ENCODE peak calls at places on chromosomes 11 and 22, in five cellular contexts. C is mesenchymal stem cell, S is transverse colon, R is HAP-1, Q is A549. I is an unnamed sample.

GRCh38 chr11:69694781-69695180 is 9.0 kb downstream of the FGF19 start:
- DNase-seq in C (no peak), S (no peak), R (no peak), Q (no peak), I (peak; percentile 55)

GRCh38 chr22:31719850-31720471 is 30.0 kb downstream of the PRR14L start:
- DNase-seq in C (no peak), S (no peak), R (no peak), Q (no peak), I (no peak)

GRCh38 chr11:117197516-117198456 is 1.4 kb upstream of the TAGLN start:
- DNase-seq in C (no peak), S (peak; percentile 71), R (peak; percentile 46), Q (no peak), I (peak; percentile 61)

GRCh38 chr22:38766076-38766777 is 10.4 kb upstream of the SUN2 start:
- DNase-seq in C (peak; percentile 78), S (peak; percentile 78), R (peak; percentile 81), Q (peak; percentile 90), I (no peak)

GRCh38 chr11:100709233-100709999 is 22.3 kb downstream of the ARHGAP42 start:
- DNase-seq in C (peak; percentile 45), S (no peak), R (no peak), Q (no peak), I (no peak)

GRCh38 chr11:64872790-64873488 is 5.5 kb downstream of the EHD1 start:
- DNase-seq in C (no peak), S (peak; percentile 38), R (no peak), Q (no peak), I (no peak)

GRCh38 chr11:69442807-69443137 is 38.7 kb upstream of the LINC01488 start:
- DNase-seq in C (peak; percentile 96), S (no peak), R (no peak), Q (no peak), I (peak; percentile 66)

GRCh38 chr22:30526656-30527055 is 19.9 kb downstream of the SEC14L6 start:
- DNase-seq in C (no peak), S (no peak), R (no peak), Q (no peak), I (no peak)

GRCh38 chr11:1936781-1937615 is 10.1 kb upstream of the MRPL23 start:
- DNase-seq in C (no peak), S (no peak), R (no peak), Q (no peak), I (no peak)

GRCh38 chr11:2400761-2401435 is 348 bp downstream of the TSSC4 start:
- DNase-seq in C (peak; percentile 38), S (no peak), R (no peak), Q (no peak), I (no peak)

GRCh38 chr11:103625624-103625965 is 410.8 kb upstream of the DDI1 start:
- DNase-seq in C (no peak), S (no peak), R (no peak), Q (no peak), I (no peak)

GRCh38 chr11:112822478-112823274 is 138.5 kb upstream of the NCAM1 start:
- DNase-seq in C (no peak), S (no peak), R (no peak), Q (no peak), I (no peak)

GRCh38 chr22:27668828-27669797 is 132.4 kb downstream of the MN1 start:
- DNase-seq in C (peak; percentile 88), S (peak; percentile 56), R (peak; percentile 29), Q (peak; percentile 58), I (peak; percentile 89)

GRCh38 chr11:71055925-71056324 is 196.5 kb downstream of the SHANK2 start:
- DNase-seq in C (no peak), S (no peak), R (no peak), Q (no peak), I (no peak)

GRCh38 chr22:28051787-28052356 is 132.8 kb upstream of the PITPNB start:
- DNase-seq in C (peak; percentile 66), S (peak; percentile 67), R (peak; percentile 90), Q (peak; percentile 21), I (peak; percentile 82)

GRCh38 chr11:94801866-94802460 is 33.8 kb downstream of the AMOTL1 start:
- DNase-seq in C (no peak), S (no peak), R (no peak), Q (no peak), I (no peak)
- H3K4me1 ChIP-seq in C (peaks cover 13% of the 10 kb centered on the region), S (peaks cover 12% of the 10 kb centered on the region), R (no peaks in the 10 kb centered on the region), Q (no peaks in the 10 kb centered on the region), I (peaks cover 45% of the 10 kb centered on the region)

DNA sequence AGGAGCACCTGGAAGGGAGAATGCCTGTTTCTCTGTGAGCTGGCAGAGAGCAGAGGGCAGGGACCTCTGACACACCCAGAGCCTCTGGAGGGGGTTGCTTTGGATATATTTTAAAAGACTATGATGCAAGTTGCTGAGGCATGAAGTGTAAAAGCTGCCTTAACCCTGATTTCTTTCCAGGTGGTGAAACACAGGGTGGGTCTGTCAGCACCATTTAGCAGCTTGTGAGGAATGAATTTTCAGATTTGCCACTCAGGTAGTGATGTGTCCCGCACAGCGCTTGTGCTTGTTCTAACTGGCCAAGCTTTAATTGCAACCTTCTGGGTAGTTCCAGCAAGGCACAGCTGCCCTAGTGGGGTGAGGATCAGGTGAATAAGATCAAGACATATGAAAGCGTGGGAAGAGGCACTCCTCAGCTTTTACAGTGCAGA is 90.2 kb downstream of the SWAP70 start:
- DNase-seq in C (no peak), S (no peak), R (no peak), Q (no peak), I (no peak)
- H3K4me1 ChIP-seq in C (peaks cover 38% of the 10 kb centered on the region), S (peaks cover 9% of the 10 kb centered on the region), R (peaks cover 29% of the 10 kb centered on the region), Q (peaks cover 38% of the 10 kb centered on the region), I (peaks cover 9% of the 10 kb centered on the region)

DNA sequence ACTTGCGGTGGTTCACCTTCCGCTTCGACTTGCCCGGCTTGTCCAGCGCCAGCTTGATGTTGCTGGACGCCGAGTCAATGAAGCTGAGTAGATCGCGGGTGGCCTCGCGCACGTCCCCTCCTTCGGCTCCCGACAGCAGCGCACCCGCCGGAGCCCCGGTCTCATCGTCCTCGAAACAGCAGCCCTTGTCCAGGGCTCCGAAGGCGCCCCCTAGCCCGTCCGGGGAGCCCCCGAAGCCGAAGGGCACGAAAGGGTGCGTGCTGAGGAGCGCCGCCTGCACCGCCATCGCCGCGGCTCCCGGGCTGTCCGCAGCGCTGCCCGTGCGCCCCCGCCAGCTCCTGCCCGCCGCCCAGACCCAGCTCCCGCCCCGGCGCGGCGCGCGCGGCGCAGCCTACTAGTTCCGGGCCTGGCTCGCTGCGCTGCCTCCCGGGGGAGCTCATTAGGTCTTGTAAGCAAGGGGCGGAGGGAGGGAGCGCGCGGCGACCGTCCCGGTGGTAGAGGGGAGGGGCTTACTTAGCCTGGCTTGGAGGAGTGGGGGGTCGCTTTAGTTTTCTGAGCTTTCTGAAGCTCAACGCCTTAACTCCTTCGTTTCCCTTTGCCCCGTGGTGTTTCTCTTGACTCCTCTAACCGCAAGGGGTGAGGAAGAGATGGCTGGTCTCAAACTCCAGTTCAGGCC is at the start of gene FAM181B:
- DNase-seq in C (peak; percentile 28), S (peak; percentile 38), R (peak; percentile 83), Q (peak; percentile 11), I (peak; percentile 59)
- H3K4me1 ChIP-seq in C (peaks cover 17% of the 10 kb centered on the region), S (peaks cover 7% of the 10 kb centered on the region), R (peaks cover 3% of the 10 kb centered on the region), Q (no peaks in the 10 kb centered on the region), I (no peaks in the 10 kb centered on the region)

DNA sequence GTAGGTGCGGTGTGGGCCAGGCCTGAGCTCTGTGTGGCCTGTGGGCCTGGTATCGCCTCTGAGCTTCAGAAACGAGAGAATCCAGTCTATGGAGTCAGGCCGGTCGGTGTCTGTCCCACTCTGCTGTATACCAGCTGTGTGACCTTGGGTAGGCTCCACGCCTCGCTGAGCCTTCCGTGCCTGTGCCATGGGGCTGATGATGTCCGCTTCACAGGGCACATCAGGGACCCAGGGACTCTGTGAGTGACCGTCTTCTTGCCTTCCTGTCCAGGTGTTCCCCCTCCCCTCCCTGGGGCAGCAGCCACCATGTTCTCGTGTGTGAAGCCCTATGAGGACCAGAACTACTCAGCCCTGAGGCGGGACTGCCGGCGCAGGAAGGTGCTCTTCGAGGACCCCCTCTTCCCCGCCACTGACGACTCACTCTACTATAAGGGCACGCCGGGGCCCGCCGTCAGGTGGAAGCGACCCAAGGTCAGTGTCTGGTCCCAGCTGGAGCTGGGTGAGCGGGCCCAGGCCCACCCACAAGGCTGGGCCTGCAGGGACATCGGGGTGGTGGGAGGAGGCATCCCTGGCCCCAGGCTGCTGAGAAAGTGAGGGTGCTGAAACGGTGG is 17.9 kb downstream of the CAPN5 start:
- DNase-seq in C (no peak), S (peak; percentile 8), R (no peak), Q (no peak), I (peak; percentile 57)
- H3K4me1 ChIP-seq in C (peaks cover 14% of the 10 kb centered on the region), S (peaks cover 65% of the 10 kb centered on the region), R (no peaks in the 10 kb centered on the region), Q (no peaks in the 10 kb centered on the region), I (peaks cover 2% of the 10 kb centered on the region)

GRCh38 chr22:29310065-29310862 is 3.8 kb downstream of the GAS2L1 start:
- DNase-seq in C (peak; percentile 23), S (no peak), R (no peak), Q (no peak), I (no peak)
- H3K4me1 ChIP-seq in C (peaks cover 60% of the 10 kb centered on the region), S (peaks cover 80% of the 10 kb centered on the region), R (peaks cover 10% of the 10 kb centered on the region), Q (peaks cover 50% of the 10 kb centered on the region), I (peaks cover 69% of the 10 kb centered on the region)

GRCh38 chr11:118883004-118883367 is 706 bp upstream of the CXCR5 start:
- DNase-seq in C (no peak), S (no peak), R (no peak), Q (no peak), I (no peak)

GRCh38 chr11:118884613-118885274 is 1.1 kb downstream of the CXCR5 start:
- DNase-seq in C (no peak), S (no peak), R (no peak), Q (no peak), I (no peak)

GRCh38 chr11:118883368-118884071 is at the start of gene CXCR5:
- DNase-seq in C (peak; percentile 59), S (peak; percentile 37), R (no peak), Q (no peak), I (no peak)

GRCh38 chr11:118881130-118881717 is 2.5 kb upstream of the CXCR5 start:
- DNase-seq in C (no peak), S (no peak), R (no peak), Q (no peak), I (no peak)

DNA sequence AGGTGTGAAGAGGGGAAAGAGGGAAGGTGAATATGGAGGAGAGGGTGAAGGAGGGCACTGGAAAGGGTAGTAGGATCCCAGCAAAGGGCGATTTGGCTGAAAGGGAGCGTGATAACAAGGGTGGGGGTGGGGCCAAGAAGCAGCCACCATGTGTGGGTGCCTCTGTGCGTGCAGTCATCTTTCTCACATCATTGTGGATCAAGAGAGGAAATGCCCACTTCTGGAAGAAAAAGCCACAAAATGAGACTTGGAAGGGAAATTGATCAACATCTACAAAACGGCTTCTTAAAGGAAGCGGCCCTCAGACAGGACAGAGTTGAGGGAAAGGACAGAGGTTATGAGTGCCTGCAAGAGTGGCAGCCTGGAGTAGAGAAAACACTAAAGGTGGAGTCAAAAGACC is 1.2 kb upstream of the CXCR5 start:
- DNase-seq in C (peak; percentile 84), S (no peak), R (no peak), Q (no peak), I (no peak)
- H3K4me1 ChIP-seq in C (peaks cover 13% of the 10 kb centered on the region), S (peaks cover 1% of the 10 kb centered on the region), R (no peaks in the 10 kb centered on the region), Q (peaks cover 15% of the 10 kb centered on the region), I (peaks cover 11% of the 10 kb centered on the region)

GRCh38 chr11:12089473-12089872 is 20.9 kb upstream of the MICAL2 start:
- DNase-seq in C (peak; percentile 51), S (no peak), R (no peak), Q (no peak), I (peak; percentile 16)

GRCh38 chr11:12088531-12088930 is 21.9 kb upstream of the MICAL2 start:
- DNase-seq in C (no peak), S (no peak), R (no peak), Q (no peak), I (peak; percentile 67)

GRCh38 chr11:12090761-12091261 is 19.6 kb upstream of the MICAL2 start:
- DNase-seq in C (no peak), S (peak; percentile 89), R (no peak), Q (no peak), I (peak; percentile 11)

GRCh38 chr11:12089041-12089440 is 21.3 kb upstream of the MICAL2 start:
- DNase-seq in C (no peak), S (no peak), R (no peak), Q (no peak), I (no peak)

GRCh38 chr11:12090061-12090572 is 20.3 kb upstream of the MICAL2 start:
- DNase-seq in C (no peak), S (no peak), R (no peak), Q (no peak), I (peak; percentile 61)
- H3K4me1 ChIP-seq in C (peaks cover 40% of the 10 kb centered on the region), S (peaks cover 82% of the 10 kb centered on the region), R (no peaks in the 10 kb centered on the region), Q (peaks cover 65% of the 10 kb centered on the region), I (no peaks in the 10 kb centered on the region)